ENCODE peak calls at places on chromosomes 4 and X, in nine cellular contexts. P, Z, R, Q, T, G, U, I and V are unnamed samples.

GRCh38 chr4:187474238-187474637 is 521.3 kb upstream of the ZFP42 start:
- DNase-seq in G (no peak), Z (no peak), R (no peak), T (no peak), U (no peak), P (no peak), I (no peak), Q (no peak), V (no peak)

GRCh38 chr4:123819362-123820035 is 422.9 kb downstream of the SPRY1 start:
- DNase-seq in U (no peak), I (peak; percentile 38), R (no peak), G (no peak), Q (no peak), Z (no peak), P (no peak), T (peak; percentile 40), V (peak; percentile 64)

GRCh38 chr4:139208404-139208945 is 31.5 kb upstream of the ELF2 start:
- DNase-seq in T (peak; percentile 70), U (no peak), P (peak; percentile 98), I (peak; percentile 71), G (peak; percentile 70), Q (no peak), Z (no peak), R (no peak), V (peak; percentile 92)

GRCh38 chr4:105389167-105389566 is 84.7 kb downstream of the PPA2 start:
- DNase-seq in U (no peak), G (no peak), P (peak; percentile 16), Q (no peak), I (peak; percentile 11), T (peak; percentile 46), R (no peak), Z (no peak), V (peak; percentile 27)

GRCh38 chrX:133674726-133675470 is 259.6 kb upstream of the GPC4 start:
- DNase-seq in Q (no peak), G (no peak), T (no peak), I (no peak), U (no peak), R (peak; percentile 23), Z (no peak), P (no peak), V (no peak)

GRCh38 chr4:36243355-36244256 is 708 bp downstream of the ARAP2 start:
- DNase-seq in R (peak; percentile 68), G (no peak), Q (peak; percentile 55), U (peak; percentile 74), I (peak; percentile 22), P (no peak), Z (no peak), T (peak; percentile 64), V (no peak)

GRCh38 chrX:19382500-19383145 is 38.9 kb downstream of the PDHA1 start:
- DNase-seq in R (peak; percentile 61), U (peak; percentile 62), G (peak; percentile 22), Q (peak; percentile 52), P (no peak), Z (no peak), I (peak; percentile 36), T (peak; percentile 8), V (peak; percentile 54)

GRCh38 chr4:35649784-35650183 is 594.5 kb downstream of the ARAP2 start:
- DNase-seq in R (no peak), U (no peak), P (no peak), Z (no peak), G (no peak), Q (no peak), I (no peak), T (no peak), V (no peak)

GRCh38 chrX:134513091-134513490 is 53.1 kb downstream of the HPRT1 start:
- DNase-seq in G (no peak), I (no peak), P (no peak), Z (no peak), Q (no peak), U (no peak), T (no peak), R (no peak), V (peak; percentile 31)

GRCh38 chrX:149151805-149152757 is 353.0 kb downstream of the IDS start:
- DNase-seq in P (peak; percentile 76), Q (no peak), G (no peak), R (no peak), U (no peak), T (peak; percentile 72), I (peak; percentile 84), Z (no peak), V (peak; percentile 50)

GRCh38 chrX:143788265-143788664 is 67.7 kb upstream of the SPANXN2 start:
- DNase-seq in R (peak; percentile 25), I (peak; percentile 64), G (no peak), P (peak; percentile 22), U (no peak), Z (no peak), Q (no peak), T (peak; percentile 1), V (no peak)

GRCh38 chrX:67604979-67605703 is 61.3 kb downstream of the AR start:
- DNase-seq in I (peak; percentile 90), T (peak; percentile 92), R (peak; percentile 25), U (no peak), P (peak; percentile 97), Q (no peak), G (no peak), Z (no peak), V (peak; percentile 88)

GRCh38 chrX:124720532-124720931 is 374.2 kb downstream of the SH2D1A start:
- DNase-seq in T (no peak), R (no peak), Z (no peak), Q (no peak), P (no peak), U (no peak), G (no peak), I (no peak), V (no peak)

GRCh38 chrX:133676344-133677122 is 261.2 kb upstream of the GPC4 start:
- DNase-seq in U (peak; percentile 41), I (no peak), Z (no peak), R (no peak), P (no peak), Q (peak; percentile 65), T (no peak), G (no peak), V (no peak)

GRCh38 chrX:137998619-137999018 is 432.7 kb downstream of the ZIC3 start:
- DNase-seq in P (no peak), R (no peak), Q (no peak), T (no peak), U (no peak), Z (no peak), I (no peak), G (no peak), V (no peak)

GRCh38 chr4:7761720-7762119 is 177.9 kb downstream of the AFAP1 start:
- DNase-seq in R (peak; percentile 84), Z (peak; percentile 90), G (peak; percentile 85), T (peak; percentile 50), I (peak; percentile 60), U (peak; percentile 83), P (peak; percentile 62), Q (peak; percentile 73), V (peak; percentile 59)

GRCh38 chr4:162475221-162475620 is 311.4 kb upstream of the FSTL5 start:
- DNase-seq in G (no peak), U (no peak), R (peak; percentile 5), I (no peak), Q (no peak), Z (no peak), P (no peak), T (peak; percentile 38), V (no peak)

GRCh38 chr4:95715830-95716229 is 124.1 kb upstream of the PDHA2 start:
- DNase-seq in R (peak; percentile 46), P (no peak), Z (no peak), T (no peak), Q (no peak), I (no peak), U (no peak), G (no peak), V (no peak)

GRCh38 chr4:100547541-100548208 is 29.9 kb upstream of the EMCN start:
- DNase-seq in I (no peak), G (no peak), Z (no peak), Q (no peak), R (no peak), T (no peak), U (no peak), P (no peak), V (no peak)

GRCh38 chr4:140103676-140104075 is 50.3 kb downstream of the MAML3 start:
- DNase-seq in Q (no peak), Z (no peak), U (no peak), G (no peak), T (peak; percentile 64), I (peak; percentile 74), R (no peak), P (peak; percentile 77), V (peak; percentile 62)

GRCh38 chr4:38663021-38663800 is 788 bp upstream of the KLF3 start:
- DNase-seq in U (no peak), T (peak; percentile 44), P (peak; percentile 36), G (no peak), R (no peak), I (peak; percentile 49), Q (no peak), Z (no peak), V (peak; percentile 56)

GRCh38 chrX:68843992-68844391 is 15.2 kb downstream of the EFNB1 start:
- DNase-seq in I (no peak), P (no peak), Q (no peak), T (no peak), R (no peak), U (no peak), Z (no peak), G (no peak), V (no peak)
- TF ChIP-seq CTCF in I (no peak), P (no peak), Q (no peak), T (no peak), R (no peak), U (no peak), Z (no peak), G (no peak), V (no peak)

GRCh38 chrX:64395568-64395929 is 297 bp upstream of the MTMR8 start:
- DNase-seq in U (no peak), P (no peak), R (no peak), I (no peak), Z (no peak), G (no peak), T (no peak), Q (no peak), V (no peak)
- H3K4me3 ChIP-seq in U (peak overlapping the region; percentile 67), P (no peak overlapping the region), R (no peak overlapping the region), I (no peak overlapping the region), Z (peak overlapping the region; percentile 79), G (peak overlapping the region; percentile 77), T (peak overlapping the region; percentile 61), Q (no peak overlapping the region), V (no peak overlapping the region)

GRCh38 chr4:74320559-74321118 is 12.4 kb downstream of the EPGN start:
- DNase-seq in P (peak; percentile 41), Z (no peak), U (peak; percentile 57), G (no peak), I (peak; percentile 77), Q (peak; percentile 43), R (peak; percentile 82), T (peak; percentile 53), V (peak; percentile 71)
- TF ChIP-seq CTCF in P (peak; percentile 60), Z (peak; percentile 24), U (peak; percentile 47), G (no peak), I (peak; percentile 67), Q (peak; percentile 67), R (peak; percentile 65), T (peak; percentile 69), V (peak; percentile 56)

DNA sequence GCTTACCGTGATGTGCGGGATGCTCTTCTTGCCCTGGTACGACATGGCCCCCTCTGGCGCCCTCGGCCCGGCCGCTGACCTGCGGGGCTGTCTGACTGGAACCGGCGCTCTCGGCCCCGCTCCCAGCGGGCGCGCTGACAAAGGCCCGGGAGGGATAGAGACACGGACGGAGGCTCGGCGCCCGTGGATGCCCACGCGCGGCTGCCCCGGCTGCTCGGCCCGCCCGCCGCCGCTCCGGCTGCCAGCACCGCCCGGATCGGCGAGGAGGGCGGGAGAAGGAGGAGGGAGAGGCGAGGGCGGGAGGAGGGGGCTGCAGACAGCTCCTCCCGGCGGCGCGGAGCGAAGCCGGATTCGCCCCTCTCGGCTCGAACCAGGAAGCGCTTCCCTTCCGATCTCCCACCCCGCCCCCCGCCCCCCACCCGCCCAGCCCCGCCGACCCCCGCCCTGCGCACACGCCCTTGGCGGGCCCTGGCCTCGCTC is 4.6 kb downstream of the CRMP1 start:
- DNase-seq in P (no peak), G (no peak), Q (no peak), R (peak; percentile 68), I (no peak), U (no peak), T (peak; percentile 32), Z (no peak), V (no peak)
- H3K4me3 ChIP-seq in P (no peak overlapping the region), G (peak overlapping the region; percentile 47), Q (peak overlapping the region; percentile 15), R (peak overlapping the region; percentile 67), I (no peak overlapping the region), U (peak overlapping the region; percentile 55), T (no peak overlapping the region), Z (peak overlapping the region; percentile 61), V (no peak overlapping the region)